ENCODE peak calls at places on chromosomes 4 and X, in eight cellular contexts. E is foreskin fibroblast; H is stimulated activated CD4-positive, alpha-beta T cell treated with anti-CD3 and anti-CD28 coated beads, Interleukin-4, amount 100 ng/mL, for 4 hours; Y is astrocyte of the cerebellum; M is astrocyte of the spinal cord; D is MCF 10A; W is Caco-2; L is AG08396. J is an unnamed sample.

GRCh38 chrX:34879361-34879760 is 63.2 kb upstream of the FAM47B start:
- DNase-seq in H (no peak), W (no peak), Y (no peak), L (no peak), M (no peak), E (peak; percentile 21), D (no peak), J (no peak)

GRCh38 chr4:152118108-152118507 is 357.3 kb upstream of the GATB start:
- DNase-seq in E (no peak), W (no peak), D (no peak), H (no peak), Y (no peak), L (no peak), M (no peak), J (no peak)

GRCh38 chr4:87192155-87192919 is 28.1 kb downstream of the KLHL8 start:
- DNase-seq in E (peak; percentile 55), M (peak; percentile 32), L (no peak), W (no peak), D (no peak), Y (peak; percentile 5), H (no peak), J (no peak)

GRCh38 chrX:3711331-3711917 is 2.0 kb downstream of the PRKX start:
- DNase-seq in E (peak; percentile 8), W (no peak), D (no peak), Y (no peak), L (no peak), M (no peak), H (no peak), J (no peak)

GRCh38 chr4:61831987-61832386 is 631.9 kb downstream of the ADGRL3 start:
- DNase-seq in H (no peak), D (no peak), M (no peak), W (no peak), E (no peak), L (no peak), Y (no peak), J (no peak)

GRCh38 chr4:2671267-2671895 is 84.8 kb downstream of the TNIP2 start:
- DNase-seq in M (no peak), Y (no peak), E (no peak), L (no peak), W (no peak), H (no peak), D (no peak), J (no peak)

GRCh38 chr4:153521995-153522799 is 56.0 kb downstream of the TMEM131L start:
- DNase-seq in W (no peak), E (no peak), Y (no peak), L (no peak), M (no peak), H (peak; percentile 44), D (no peak), J (no peak)

GRCh38 chrX:35406386-35406785 is 391.8 kb upstream of the MAGEB16 start:
- DNase-seq in L (no peak), W (no peak), H (no peak), M (no peak), Y (no peak), D (peak; percentile 0), E (no peak), J (no peak)

GRCh38 chr4:128163177-128164117 is 102.3 kb downstream of the LARP1B start:
- DNase-seq in M (peak; percentile 78), Y (peak; percentile 57), H (no peak), E (peak; percentile 56), L (peak; percentile 30), D (peak; percentile 56), W (no peak), J (no peak)

GRCh38 chr4:39369301-39369700 is 3.1 kb upstream of the RFC1 start:
- DNase-seq in E (no peak), H (no peak), L (no peak), W (no peak), Y (no peak), M (no peak), D (no peak), J (no peak)

GRCh38 chrX:151323054-151323453 is 74.0 kb upstream of the VMA21 start:
- DNase-seq in E (no peak), D (peak; percentile 57), L (no peak), Y (no peak), M (no peak), W (no peak), H (no peak), J (no peak)

GRCh38 chrX:48971325-48972213 is at the start of gene KCND1:
- DNase-seq in L (peak; percentile 24), H (peak; percentile 9), D (no peak), Y (no peak), W (no peak), E (peak; percentile 73), M (peak; percentile 63), J (peak; percentile 12)

GRCh38 chr4:165783626-165784025 is 89.4 kb upstream of the TLL1 start:
- DNase-seq in M (no peak), E (no peak), D (no peak), W (no peak), H (no peak), Y (no peak), L (no peak), J (no peak)

GRCh38 chrX:42976729-42977366 is 198.9 kb upstream of the PPP1R2C start:
- DNase-seq in W (peak; percentile 81), E (no peak), D (peak; percentile 14), M (no peak), L (no peak), Y (no peak), H (no peak), J (no peak)

GRCh38 chr4:176230827-176231226 is 35.4 kb upstream of the SPATA4 start:
- DNase-seq in H (no peak), E (no peak), Y (no peak), D (no peak), M (peak; percentile 0), L (no peak), W (no peak), J (no peak)

GRCh38 chr4:182770259-182770968 is 146.8 kb downstream of the DCTD start:
- DNase-seq in W (no peak), H (no peak), M (no peak), Y (no peak), D (no peak), E (no peak), L (no peak), J (no peak)

GRCh38 chr4:166435449-166435848 is 562.4 kb downstream of the TLL1 start:
- DNase-seq in M (peak; percentile 82), H (no peak), W (no peak), D (peak; percentile 41), Y (peak; percentile 40), E (peak; percentile 90), L (no peak), J (no peak)

GRCh38 chrX:12979011-12979629 is 4.2 kb downstream of the TMSB4X start:
- DNase-seq in H (no peak), W (no peak), M (no peak), E (no peak), L (no peak), Y (no peak), D (no peak), J (no peak)

GRCh38 chr4:76867880-76868655 is 29.9 kb downstream of the SOWAHB start:
- DNase-seq in E (no peak), H (no peak), D (peak; percentile 18), L (no peak), Y (no peak), W (peak; percentile 79), M (no peak), J (no peak)

GRCh38 chr4:85475631-85476233 is 782 bp downstream of the ARHGAP24 start:
- DNase-seq in M (peak; percentile 33), H (no peak), Y (no peak), E (peak; percentile 73), L (peak; percentile 5), D (no peak), W (no peak), J (no peak)

GRCh38 chr4:41015031-41015675 is 199.2 kb downstream of the APBB2 start:
- DNase-seq in M (no peak), Y (no peak), W (no peak), L (no peak), D (no peak), E (no peak), H (no peak), J (no peak)

GRCh38 chrX:16807548-16807947 is 21.3 kb downstream of the TXLNG start:
- DNase-seq in L (peak; percentile 63), M (peak; percentile 55), H (no peak), Y (no peak), D (peak; percentile 40), E (peak; percentile 10), W (no peak), J (no peak)

GRCh38 chr4:155392486-155393184 is 15.9 kb upstream of the MAP9 start:
- DNase-seq in Y (no peak), D (peak; percentile 52), L (peak; percentile 67), W (peak; percentile 59), H (no peak), M (peak; percentile 71), E (peak; percentile 85), J (no peak)

GRCh38 chr4:23484689-23485088 is 405.2 kb downstream of the PPARGC1A start:
- DNase-seq in E (no peak), H (no peak), W (no peak), L (no peak), Y (no peak), D (peak; percentile 44), M (peak; percentile 6), J (no peak)

J was measured in head of caudate nucleus.